ENCODE peak calls at places on chromosome 4, in ten cellular contexts. G is kidney epithelial cell; Y is Calu3; V is cardiac muscle cell; O is HCT116; R is ascending aorta; X is CD4-positive, alpha-beta T cell; P is brain microvascular endothelial cell; Z is foreskin fibroblast; S is transverse colon. U is an unnamed sample.

GRCh38 chr4:128427832-128428366 is 140.3 kb upstream of the PGRMC2 start:
- DNase-seq in S (peak), Y (peak), R (no peak), O (peak), V (no peak), Z (peak), P (peak), X (no peak), G (peak), U (peak)

GRCh38 chr4:22048326-22048725 is 99.8 kb upstream of the KCNIP4 start:
- DNase-seq in P (no peak), V (no peak), G (no peak), S (no peak), R (no peak), Y (no peak), Z (no peak), O (no peak), X (no peak), U (no peak)

GRCh38 chr4:184838249-184839074 is 12.7 kb upstream of the ACSL1 start:
- DNase-seq in R (no peak), Y (no peak), V (no peak), Z (no peak), P (no peak), G (no peak), O (no peak), S (no peak), X (no peak), U (no peak)

GRCh38 chr4:100063355-100063754 is 113.3 kb upstream of the H2AZ1 start:
- DNase-seq in X (no peak), V (no peak), Z (no peak), Y (no peak), R (no peak), G (no peak), S (no peak), O (no peak), P (no peak), U (no peak)

GRCh38 chr4:172657112-172657511 is 511.5 kb upstream of the GALNT7 start:
- DNase-seq in S (no peak), R (no peak), G (no peak), P (no peak), V (no peak), Y (no peak), Z (no peak), X (no peak), O (no peak), U (no peak)

GRCh38 chr4:121462660-121463261 is 81.9 kb upstream of the QRFPR start:
- DNase-seq in O (peak), Y (peak), P (peak), Z (peak), G (peak), R (no peak), V (peak), S (peak), X (no peak), U (peak)

GRCh38 chr4:148052448-148052847 is 320.6 kb downstream of the ARHGAP10 start:
- DNase-seq in Y (no peak), Z (no peak), X (no peak), V (no peak), S (no peak), P (no peak), G (no peak), R (no peak), O (no peak), U (no peak)

GRCh38 chr4:20825493-20825892 is 125.2 kb downstream of the PACRGL start:
- DNase-seq in S (no peak), X (no peak), G (no peak), R (no peak), V (no peak), P (no peak), O (no peak), Y (no peak), Z (no peak), U (no peak)

GRCh38 chr4:186727977-186728519 is 4.4 kb upstream of the FAT1 start:
- DNase-seq in R (no peak), Y (peak), O (peak), G (no peak), P (no peak), Z (no peak), S (no peak), V (peak), X (no peak), U (no peak)

GRCh38 chr4:186725422-186726149 is 1.9 kb upstream of the FAT1 start:
- DNase-seq in X (no peak), V (peak), G (no peak), O (peak), R (peak), P (peak), S (peak), Z (peak), Y (peak), U (peak)

GRCh38 chr4:186727149-186727976 is 3.7 kb upstream of the FAT1 start:
- DNase-seq in X (no peak), Z (no peak), V (peak), P (peak), G (no peak), O (no peak), Y (no peak), S (no peak), R (no peak), U (no peak)

GRCh38 chr4:186726150-186726439 is 2.4 kb upstream of the FAT1 start:
- DNase-seq in P (no peak), Y (no peak), G (no peak), V (no peak), O (no peak), S (no peak), R (no peak), Z (no peak), X (no peak), U (no peak)

DNA sequence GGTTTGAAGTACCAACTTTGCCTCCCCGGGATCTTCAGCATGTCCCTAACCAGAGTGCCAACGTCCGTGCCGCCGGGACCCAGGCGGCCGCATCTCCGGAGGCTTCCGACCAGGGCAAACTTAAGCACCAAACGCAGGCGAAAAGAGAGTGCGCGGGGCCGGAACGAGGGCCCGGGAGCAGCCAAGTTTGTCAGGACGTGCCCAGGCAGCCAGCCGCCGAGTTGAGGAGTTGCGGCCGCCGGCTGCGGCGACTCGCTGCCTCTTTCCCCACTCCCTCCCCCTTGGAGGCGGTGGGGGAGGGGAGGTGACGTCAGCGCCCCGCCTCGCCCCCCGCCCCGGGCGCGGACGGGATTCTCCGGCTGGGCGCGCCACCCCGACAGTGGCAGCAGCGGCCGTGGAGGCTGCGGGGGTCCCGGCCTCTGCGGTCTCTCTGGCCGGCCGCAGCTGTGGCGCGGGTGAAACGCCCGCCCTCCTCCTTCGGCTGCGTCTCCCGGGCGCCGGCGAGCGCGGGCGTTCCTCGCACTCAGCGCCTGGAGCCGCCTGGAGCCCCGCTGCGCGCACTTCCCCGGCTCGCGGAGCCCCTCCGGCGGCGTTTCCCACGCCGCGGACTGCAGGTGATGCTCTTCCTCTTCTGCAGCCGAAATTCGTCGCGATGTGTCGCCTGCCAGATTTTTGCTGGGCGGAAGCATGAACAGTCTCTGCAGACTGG is 2.9 kb upstream of the FAT1 start:
- DNase-seq in X (no peak), Z (peak), R (peak), S (peak), Y (peak), O (peak), V (peak), P (peak), G (no peak), U (no peak)
- TF ChIP-seq CTCF in X (no peak), Z (no peak), R (no peak), S (no peak), Y (no peak), O (no peak), V (no peak), P (no peak), G (peak), U (peak)

DNA sequence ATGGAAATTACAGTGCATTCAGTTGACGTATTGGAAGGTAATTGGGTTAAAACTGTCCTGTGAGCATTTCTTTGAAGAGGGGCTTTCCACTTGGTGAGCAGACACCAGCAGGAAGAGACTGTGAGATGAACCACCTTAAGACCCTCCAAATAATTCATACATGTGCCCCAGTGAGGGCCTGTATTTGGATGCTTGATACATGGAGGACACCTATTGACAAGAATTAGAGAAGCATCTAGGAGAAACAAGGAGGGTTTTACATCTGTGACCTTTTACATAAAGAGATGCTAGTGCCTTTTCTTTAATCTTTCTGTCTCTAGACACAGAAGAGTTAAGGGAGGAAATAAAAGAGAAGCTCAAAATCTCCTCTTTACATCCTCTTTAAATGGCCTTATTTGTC is 1115.3 kb upstream of the IGFBP7 start:
- DNase-seq in O (no peak), R (no peak), V (no peak), Z (no peak), X (no peak), Y (no peak), P (no peak), S (no peak), G (no peak), U (no peak)
- TF ChIP-seq CTCF in O (no peak), R (no peak), V (no peak), Z (no peak), X (no peak), Y (no peak), P (no peak), S (no peak), G (no peak), U (no peak)

DNA sequence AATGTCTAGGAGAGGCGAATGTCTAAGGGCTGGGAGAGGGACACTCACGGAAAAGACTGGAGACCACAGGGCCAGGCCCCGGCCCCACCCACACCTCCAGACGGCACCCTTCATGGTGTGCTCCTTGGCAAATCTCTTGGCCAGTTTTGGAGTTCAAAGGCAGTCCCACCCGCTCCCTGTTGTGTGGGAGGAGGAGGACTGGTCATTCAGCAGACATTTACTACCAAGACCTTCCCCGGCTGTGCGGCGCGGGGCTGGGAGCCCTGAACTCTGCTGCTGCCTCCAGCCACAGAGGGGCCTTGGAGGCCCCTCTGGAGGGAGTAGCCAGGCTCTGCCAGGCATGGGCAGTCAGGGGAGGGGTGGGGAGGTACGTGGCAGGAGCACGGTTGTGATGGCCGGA is 8.7 kb upstream of the TBC1D14 start:
- DNase-seq in X (no peak), P (no peak), R (no peak), S (peak), V (no peak), Y (no peak), G (no peak), O (no peak), Z (no peak), U (no peak)
- TF ChIP-seq CTCF in X (no peak), P (no peak), R (no peak), S (no peak), V (no peak), Y (no peak), G (no peak), O (no peak), Z (no peak), U (no peak)

DNA sequence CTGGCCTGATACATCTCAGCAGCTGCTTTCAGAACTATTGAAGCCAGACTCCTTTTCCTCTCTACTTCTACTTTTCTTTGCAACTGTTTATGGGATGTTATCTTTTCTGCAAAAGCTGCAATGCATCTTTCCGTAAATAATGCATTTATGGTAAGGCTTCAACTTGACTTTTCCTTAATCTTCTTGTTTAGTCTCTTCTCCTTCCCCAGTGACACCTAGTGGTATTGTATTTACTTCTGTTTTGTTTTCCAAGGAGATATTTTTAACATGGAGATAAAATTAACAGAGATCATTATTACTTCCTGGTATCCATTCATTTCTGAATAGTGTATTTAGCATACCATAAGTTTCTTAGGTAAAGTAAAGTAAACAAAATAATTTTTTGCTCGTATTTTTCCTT is 1548.8 kb downstream of the PCDH7 start:
- DNase-seq in P (no peak), R (no peak), X (no peak), O (peak), Z (no peak), S (no peak), V (no peak), Y (no peak), G (no peak), U (no peak)
- TF ChIP-seq CTCF in P (no peak), R (no peak), X (no peak), O (peak), Z (no peak), S (no peak), V (no peak), Y (no peak), G (peak), U (no peak)

GRCh38 chr4:165805406-165805805 is 67.6 kb upstream of the TLL1 start:
- DNase-seq in P (no peak), S (no peak), Y (no peak), R (no peak), G (no peak), X (no peak), V (no peak), O (no peak), Z (no peak), U (no peak)
- TF ChIP-seq CTCF in P (no peak), S (no peak), Y (no peak), R (no peak), G (no peak), X (no peak), V (no peak), O (no peak), Z (no peak), U (no peak)

U was measured in AG09309.